ENCODE peak calls at places on chromosomes 16 and 17, in eight cellular contexts. One of them, this sample, is unnamed.
A peak's percentile ranks its signal among the peaks of the same experiment; 100 is the strongest.

GRCh38 chr16:68382296-68382718 is 66.0 kb downstream of the SMPD3 start:
- DNase-seq in lower lobe of right lung: peak; percentile 38
- DNase-seq in stimulated activated naive CD8-positive, alpha-beta T cell treated with anti-CD3 and anti-CD28 coated beads, Interleukin-15, Interleukin-2, amounts not matched to agents 100 U/mL and 50 U/mL, for 24 hours: peak; percentile 33
- DNase-seq in PC-3: no peak
- DNase-seq in stimulated activated CD4-positive, alpha-beta T cell treated with anti-CD3 and anti-CD28 coated beads, TNF-alpha, amount 100 ng/mL, for 1 hour: no peak
- DNase-seq in NCI-H1436: no peak
- DNase-seq in left lung: peak; percentile 67
- DNase-seq in NCI-H748 treated with DMSO at 0.1 percent for 48 hours: no peak
- DNase-seq in this sample: no peak

GRCh38 chr17:37828313-37829124 is 83.7 kb upstream of the HNF1B start:
- DNase-seq in PC-3: peak; percentile 5
- DNase-seq in lower lobe of right lung: no peak
- DNase-seq in NCI-H1436: no peak
- DNase-seq in stimulated activated CD4-positive, alpha-beta T cell treated with anti-CD3 and anti-CD28 coated beads, TNF-alpha, amount 100 ng/mL, for 1 hour: no peak
- DNase-seq in stimulated activated naive CD8-positive, alpha-beta T cell treated with anti-CD3 and anti-CD28 coated beads, Interleukin-15, Interleukin-2, amounts not matched to agents 100 U/mL and 50 U/mL, for 24 hours: no peak
- DNase-seq in left lung: no peak
- DNase-seq in NCI-H748 treated with DMSO at 0.1 percent for 48 hours: no peak
- DNase-seq in this sample: no peak

GRCh38 chr17:9024497-9024896 is 3.2 kb downstream of the NTN1 start:
- DNase-seq in stimulated activated naive CD8-positive, alpha-beta T cell treated with anti-CD3 and anti-CD28 coated beads, Interleukin-15, Interleukin-2, amounts not matched to agents 100 U/mL and 50 U/mL, for 24 hours: no peak
- DNase-seq in lower lobe of right lung: no peak
- DNase-seq in NCI-H748 treated with DMSO at 0.1 percent for 48 hours: no peak
- DNase-seq in PC-3: no peak
- DNase-seq in stimulated activated CD4-positive, alpha-beta T cell treated with anti-CD3 and anti-CD28 coated beads, TNF-alpha, amount 100 ng/mL, for 1 hour: no peak
- DNase-seq in left lung: no peak
- DNase-seq in NCI-H1436: no peak
- DNase-seq in this sample: no peak

GRCh38 chr17:45160505-45161287 is 979 bp upstream of the HEXIM2 start:
- DNase-seq in stimulated activated CD4-positive, alpha-beta T cell treated with anti-CD3 and anti-CD28 coated beads, TNF-alpha, amount 100 ng/mL, for 1 hour: no peak
- DNase-seq in lower lobe of right lung: peak; percentile 81
- DNase-seq in PC-3: peak; percentile 61
- DNase-seq in NCI-H748 treated with DMSO at 0.1 percent for 48 hours: peak; percentile 15
- DNase-seq in NCI-H1436: peak; percentile 79
- DNase-seq in stimulated activated naive CD8-positive, alpha-beta T cell treated with anti-CD3 and anti-CD28 coated beads, Interleukin-15, Interleukin-2, amounts not matched to agents 100 U/mL and 50 U/mL, for 24 hours: peak; percentile 71
- DNase-seq in left lung: peak; percentile 89
- DNase-seq in this sample: peak; percentile 48

GRCh38 chr16:53433930-53434435 is 288 bp upstream of the RBL2 start:
- DNase-seq in stimulated activated naive CD8-positive, alpha-beta T cell treated with anti-CD3 and anti-CD28 coated beads, Interleukin-15, Interleukin-2, amounts not matched to agents 100 U/mL and 50 U/mL, for 24 hours: no peak
- DNase-seq in NCI-H1436: peak; percentile 38
- DNase-seq in PC-3: peak; percentile 68
- DNase-seq in NCI-H748 treated with DMSO at 0.1 percent for 48 hours: peak; percentile 36
- DNase-seq in left lung: no peak
- DNase-seq in lower lobe of right lung: no peak
- DNase-seq in stimulated activated CD4-positive, alpha-beta T cell treated with anti-CD3 and anti-CD28 coated beads, TNF-alpha, amount 100 ng/mL, for 1 hour: peak; percentile 52
- DNase-seq in this sample: no peak

GRCh38 chr17:54771409-54771808 is 129.2 kb upstream of the TOM1L1 start:
- DNase-seq in lower lobe of right lung: no peak
- DNase-seq in stimulated activated naive CD8-positive, alpha-beta T cell treated with anti-CD3 and anti-CD28 coated beads, Interleukin-15, Interleukin-2, amounts not matched to agents 100 U/mL and 50 U/mL, for 24 hours: no peak
- DNase-seq in NCI-H1436: no peak
- DNase-seq in left lung: no peak
- DNase-seq in stimulated activated CD4-positive, alpha-beta T cell treated with anti-CD3 and anti-CD28 coated beads, TNF-alpha, amount 100 ng/mL, for 1 hour: no peak
- DNase-seq in NCI-H748 treated with DMSO at 0.1 percent for 48 hours: no peak
- DNase-seq in PC-3: no peak
- DNase-seq in this sample: no peak

GRCh38 chr16:67141391-67141790 is 9.4 kb downstream of the B3GNT9 start:
- DNase-seq in stimulated activated CD4-positive, alpha-beta T cell treated with anti-CD3 and anti-CD28 coated beads, TNF-alpha, amount 100 ng/mL, for 1 hour: no peak
- DNase-seq in NCI-H748 treated with DMSO at 0.1 percent for 48 hours: no peak
- DNase-seq in lower lobe of right lung: no peak
- DNase-seq in PC-3: no peak
- DNase-seq in NCI-H1436: no peak
- DNase-seq in stimulated activated naive CD8-positive, alpha-beta T cell treated with anti-CD3 and anti-CD28 coated beads, Interleukin-15, Interleukin-2, amounts not matched to agents 100 U/mL and 50 U/mL, for 24 hours: no peak
- DNase-seq in left lung: peak; percentile 59
- DNase-seq in this sample: no peak

GRCh38 chr16:3259829-3260228 is 3.4 kb upstream of the MEFV start:
- DNase-seq in lower lobe of right lung: no peak
- DNase-seq in left lung: no peak
- DNase-seq in stimulated activated CD4-positive, alpha-beta T cell treated with anti-CD3 and anti-CD28 coated beads, TNF-alpha, amount 100 ng/mL, for 1 hour: no peak
- DNase-seq in PC-3: no peak
- DNase-seq in stimulated activated naive CD8-positive, alpha-beta T cell treated with anti-CD3 and anti-CD28 coated beads, Interleukin-15, Interleukin-2, amounts not matched to agents 100 U/mL and 50 U/mL, for 24 hours: no peak
- DNase-seq in NCI-H748 treated with DMSO at 0.1 percent for 48 hours: no peak
- DNase-seq in NCI-H1436: no peak
- DNase-seq in this sample: no peak

GRCh38 chr16:66326995-66327513 is 39.4 kb upstream of the CDH5 start:
- DNase-seq in lower lobe of right lung: no peak
- DNase-seq in stimulated activated naive CD8-positive, alpha-beta T cell treated with anti-CD3 and anti-CD28 coated beads, Interleukin-15, Interleukin-2, amounts not matched to agents 100 U/mL and 50 U/mL, for 24 hours: no peak
- DNase-seq in PC-3: no peak
- DNase-seq in NCI-H748 treated with DMSO at 0.1 percent for 48 hours: peak; percentile 62
- DNase-seq in stimulated activated CD4-positive, alpha-beta T cell treated with anti-CD3 and anti-CD28 coated beads, TNF-alpha, amount 100 ng/mL, for 1 hour: no peak
- DNase-seq in NCI-H1436: peak; percentile 50
- DNase-seq in left lung: no peak
- DNase-seq in this sample: no peak

GRCh38 chr16:75229172-75230031 is 10.6 kb downstream of the CTRB1 start:
- DNase-seq in stimulated activated CD4-positive, alpha-beta T cell treated with anti-CD3 and anti-CD28 coated beads, TNF-alpha, amount 100 ng/mL, for 1 hour: no peak
- DNase-seq in PC-3: no peak
- DNase-seq in NCI-H748 treated with DMSO at 0.1 percent for 48 hours: no peak
- DNase-seq in left lung: peak; percentile 77
- DNase-seq in lower lobe of right lung: no peak
- DNase-seq in NCI-H1436: no peak
- DNase-seq in stimulated activated naive CD8-positive, alpha-beta T cell treated with anti-CD3 and anti-CD28 coated beads, Interleukin-15, Interleukin-2, amounts not matched to agents 100 U/mL and 50 U/mL, for 24 hours: no peak
- DNase-seq in this sample: no peak

GRCh38 chr17:62631086-62631935 is 3.8 kb downstream of the MRC2 start:
- DNase-seq in lower lobe of right lung: no peak
- DNase-seq in left lung: no peak
- DNase-seq in stimulated activated naive CD8-positive, alpha-beta T cell treated with anti-CD3 and anti-CD28 coated beads, Interleukin-15, Interleukin-2, amounts not matched to agents 100 U/mL and 50 U/mL, for 24 hours: no peak
- DNase-seq in PC-3: no peak
- DNase-seq in NCI-H748 treated with DMSO at 0.1 percent for 48 hours: no peak
- DNase-seq in stimulated activated CD4-positive, alpha-beta T cell treated with anti-CD3 and anti-CD28 coated beads, TNF-alpha, amount 100 ng/mL, for 1 hour: no peak
- DNase-seq in NCI-H1436: no peak
- DNase-seq in this sample: no peak

GRCh38 chr16:73405851-73406250 is 357.9 kb upstream of the ZFHX3 start:
- DNase-seq in left lung: no peak
- DNase-seq in PC-3: no peak
- DNase-seq in NCI-H1436: no peak
- DNase-seq in lower lobe of right lung: no peak
- DNase-seq in stimulated activated naive CD8-positive, alpha-beta T cell treated with anti-CD3 and anti-CD28 coated beads, Interleukin-15, Interleukin-2, amounts not matched to agents 100 U/mL and 50 U/mL, for 24 hours: no peak
- DNase-seq in NCI-H748 treated with DMSO at 0.1 percent for 48 hours: no peak
- DNase-seq in stimulated activated CD4-positive, alpha-beta T cell treated with anti-CD3 and anti-CD28 coated beads, TNF-alpha, amount 100 ng/mL, for 1 hour: no peak
- DNase-seq in this sample: no peak

GRCh38 chr17:82536220-82537201 is 17.0 kb downstream of the FOXK2 start:
- DNase-seq in PC-3: peak; percentile 36
- DNase-seq in stimulated activated naive CD8-positive, alpha-beta T cell treated with anti-CD3 and anti-CD28 coated beads, Interleukin-15, Interleukin-2, amounts not matched to agents 100 U/mL and 50 U/mL, for 24 hours: no peak
- DNase-seq in NCI-H748 treated with DMSO at 0.1 percent for 48 hours: no peak
- DNase-seq in NCI-H1436: no peak
- DNase-seq in lower lobe of right lung: peak; percentile 67
- DNase-seq in left lung: peak; percentile 15
- DNase-seq in stimulated activated CD4-positive, alpha-beta T cell treated with anti-CD3 and anti-CD28 coated beads, TNF-alpha, amount 100 ng/mL, for 1 hour: no peak
- DNase-seq in this sample: no peak

GRCh38 chr16:1034230-1035065 is 38.1 kb upstream of the SSTR5 start:
- DNase-seq in NCI-H748 treated with DMSO at 0.1 percent for 48 hours: no peak
- DNase-seq in PC-3: no peak
- DNase-seq in stimulated activated naive CD8-positive, alpha-beta T cell treated with anti-CD3 and anti-CD28 coated beads, Interleukin-15, Interleukin-2, amounts not matched to agents 100 U/mL and 50 U/mL, for 24 hours: no peak
- DNase-seq in lower lobe of right lung: no peak
- DNase-seq in stimulated activated CD4-positive, alpha-beta T cell treated with anti-CD3 and anti-CD28 coated beads, TNF-alpha, amount 100 ng/mL, for 1 hour: no peak
- DNase-seq in NCI-H1436: no peak
- DNase-seq in left lung: no peak
- DNase-seq in this sample: no peak

GRCh38 chr16:84042308-84042878 is at the start of gene SLC38A8:
- DNase-seq in NCI-H748 treated with DMSO at 0.1 percent for 48 hours: no peak
- DNase-seq in stimulated activated naive CD8-positive, alpha-beta T cell treated with anti-CD3 and anti-CD28 coated beads, Interleukin-15, Interleukin-2, amounts not matched to agents 100 U/mL and 50 U/mL, for 24 hours: no peak
- DNase-seq in stimulated activated CD4-positive, alpha-beta T cell treated with anti-CD3 and anti-CD28 coated beads, TNF-alpha, amount 100 ng/mL, for 1 hour: no peak
- DNase-seq in lower lobe of right lung: no peak
- DNase-seq in left lung: no peak
- DNase-seq in NCI-H1436: no peak
- DNase-seq in PC-3: no peak
- DNase-seq in this sample: no peak

GRCh38 chr16:27232061-27232841 is 28.9 kb downstream of the KDM8 start:
- DNase-seq in left lung: no peak
- DNase-seq in NCI-H1436: no peak
- DNase-seq in PC-3: no peak
- DNase-seq in NCI-H748 treated with DMSO at 0.1 percent for 48 hours: no peak
- DNase-seq in lower lobe of right lung: peak; percentile 50
- DNase-seq in stimulated activated CD4-positive, alpha-beta T cell treated with anti-CD3 and anti-CD28 coated beads, TNF-alpha, amount 100 ng/mL, for 1 hour: no peak
- DNase-seq in stimulated activated naive CD8-positive, alpha-beta T cell treated with anti-CD3 and anti-CD28 coated beads, Interleukin-15, Interleukin-2, amounts not matched to agents 100 U/mL and 50 U/mL, for 24 hours: peak; percentile 73
- DNase-seq in this sample: no peak

GRCh38 chr17:66300956-66301355 is 1.5 kb upstream of the PRKCA start:
- DNase-seq in stimulated activated naive CD8-positive, alpha-beta T cell treated with anti-CD3 and anti-CD28 coated beads, Interleukin-15, Interleukin-2, amounts not matched to agents 100 U/mL and 50 U/mL, for 24 hours: no peak
- DNase-seq in NCI-H748 treated with DMSO at 0.1 percent for 48 hours: no peak
- DNase-seq in lower lobe of right lung: no peak
- DNase-seq in NCI-H1436: no peak
- DNase-seq in PC-3: no peak
- DNase-seq in stimulated activated CD4-positive, alpha-beta T cell treated with anti-CD3 and anti-CD28 coated beads, TNF-alpha, amount 100 ng/mL, for 1 hour: no peak
- DNase-seq in left lung: no peak
- DNase-seq in this sample: no peak

GRCh38 chr16:30030841-30031413 is at the start of gene TLCD3B:
- DNase-seq in stimulated activated naive CD8-positive, alpha-beta T cell treated with anti-CD3 and anti-CD28 coated beads, Interleukin-15, Interleukin-2, amounts not matched to agents 100 U/mL and 50 U/mL, for 24 hours: no peak
- DNase-seq in stimulated activated CD4-positive, alpha-beta T cell treated with anti-CD3 and anti-CD28 coated beads, TNF-alpha, amount 100 ng/mL, for 1 hour: no peak
- DNase-seq in NCI-H1436: peak; percentile 32
- DNase-seq in left lung: peak; percentile 76
- DNase-seq in NCI-H748 treated with DMSO at 0.1 percent for 48 hours: no peak
- DNase-seq in lower lobe of right lung: no peak
- DNase-seq in PC-3: no peak
- DNase-seq in this sample: no peak

GRCh38 chr16:89822188-89823086 is 5.8 kb upstream of the SPIRE2 start:
- DNase-seq in left lung: peak; percentile 60
- DNase-seq in stimulated activated CD4-positive, alpha-beta T cell treated with anti-CD3 and anti-CD28 coated beads, TNF-alpha, amount 100 ng/mL, for 1 hour: no peak
- DNase-seq in stimulated activated naive CD8-positive, alpha-beta T cell treated with anti-CD3 and anti-CD28 coated beads, Interleukin-15, Interleukin-2, amounts not matched to agents 100 U/mL and 50 U/mL, for 24 hours: no peak
- DNase-seq in NCI-H1436: peak; percentile 9
- DNase-seq in lower lobe of right lung: no peak
- DNase-seq in NCI-H748 treated with DMSO at 0.1 percent for 48 hours: peak; percentile 10
- DNase-seq in PC-3: no peak
- DNase-seq in this sample: no peak

GRCh38 chr17:16406742-16407674 is 8.4 kb upstream of the TRPV2 start:
- DNase-seq in lower lobe of right lung: peak; percentile 61
- DNase-seq in PC-3: peak; percentile 39
- DNase-seq in NCI-H748 treated with DMSO at 0.1 percent for 48 hours: no peak
- DNase-seq in NCI-H1436: peak; percentile 56
- DNase-seq in left lung: peak; percentile 77
- DNase-seq in stimulated activated naive CD8-positive, alpha-beta T cell treated with anti-CD3 and anti-CD28 coated beads, Interleukin-15, Interleukin-2, amounts not matched to agents 100 U/mL and 50 U/mL, for 24 hours: no peak
- DNase-seq in stimulated activated CD4-positive, alpha-beta T cell treated with anti-CD3 and anti-CD28 coated beads, TNF-alpha, amount 100 ng/mL, for 1 hour: no peak
- DNase-seq in this sample: no peak

GRCh38 chr17:1164935-1165556 is 14.7 kb downstream of the ABR start:
- DNase-seq in stimulated activated CD4-positive, alpha-beta T cell treated with anti-CD3 and anti-CD28 coated beads, TNF-alpha, amount 100 ng/mL, for 1 hour: no peak
- DNase-seq in NCI-H748 treated with DMSO at 0.1 percent for 48 hours: no peak
- DNase-seq in left lung: no peak
- DNase-seq in NCI-H1436: no peak
- DNase-seq in lower lobe of right lung: no peak
- DNase-seq in PC-3: no peak
- DNase-seq in stimulated activated naive CD8-positive, alpha-beta T cell treated with anti-CD3 and anti-CD28 coated beads, Interleukin-15, Interleukin-2, amounts not matched to agents 100 U/mL and 50 U/mL, for 24 hours: no peak
- DNase-seq in this sample: no peak

GRCh38 chr16:9395958-9396359 is 304.5 kb downstream of the HAPSTR1 start:
- DNase-seq in NCI-H748 treated with DMSO at 0.1 percent for 48 hours: peak; percentile 50
- DNase-seq in NCI-H1436: no peak
- DNase-seq in stimulated activated naive CD8-positive, alpha-beta T cell treated with anti-CD3 and anti-CD28 coated beads, Interleukin-15, Interleukin-2, amounts not matched to agents 100 U/mL and 50 U/mL, for 24 hours: no peak
- DNase-seq in lower lobe of right lung: no peak
- DNase-seq in stimulated activated CD4-positive, alpha-beta T cell treated with anti-CD3 and anti-CD28 coated beads, TNF-alpha, amount 100 ng/mL, for 1 hour: no peak
- DNase-seq in left lung: no peak
- DNase-seq in PC-3: no peak
- DNase-seq in this sample: no peak

GRCh38 chr17:9517396-9517795 is 58.2 kb downstream of the STX8 start:
- DNase-seq in PC-3: no peak
- DNase-seq in NCI-H748 treated with DMSO at 0.1 percent for 48 hours: no peak
- DNase-seq in lower lobe of right lung: no peak
- DNase-seq in NCI-H1436: no peak
- DNase-seq in stimulated activated naive CD8-positive, alpha-beta T cell treated with anti-CD3 and anti-CD28 coated beads, Interleukin-15, Interleukin-2, amounts not matched to agents 100 U/mL and 50 U/mL, for 24 hours: no peak
- DNase-seq in left lung: no peak
- DNase-seq in stimulated activated CD4-positive, alpha-beta T cell treated with anti-CD3 and anti-CD28 coated beads, TNF-alpha, amount 100 ng/mL, for 1 hour: no peak
- DNase-seq in this sample: no peak

GRCh38 chr16:58461056-58461455 is 38.9 kb upstream of the NDRG4 start:
- DNase-seq in NCI-H748 treated with DMSO at 0.1 percent for 48 hours: no peak
- DNase-seq in lower lobe of right lung: no peak
- DNase-seq in PC-3: peak; percentile 73
- DNase-seq in stimulated activated CD4-positive, alpha-beta T cell treated with anti-CD3 and anti-CD28 coated beads, TNF-alpha, amount 100 ng/mL, for 1 hour: no peak
- DNase-seq in stimulated activated naive CD8-positive, alpha-beta T cell treated with anti-CD3 and anti-CD28 coated beads, Interleukin-15, Interleukin-2, amounts not matched to agents 100 U/mL and 50 U/mL, for 24 hours: no peak
- DNase-seq in left lung: no peak
- DNase-seq in NCI-H1436: no peak
- DNase-seq in this sample: no peak

GRCh38 chr17:77849203-77849602 is 109.3 kb upstream of the TNRC6C start:
- DNase-seq in stimulated activated CD4-positive, alpha-beta T cell treated with anti-CD3 and anti-CD28 coated beads, TNF-alpha, amount 100 ng/mL, for 1 hour: no peak
- DNase-seq in NCI-H748 treated with DMSO at 0.1 percent for 48 hours: no peak
- DNase-seq in stimulated activated naive CD8-positive, alpha-beta T cell treated with anti-CD3 and anti-CD28 coated beads, Interleukin-15, Interleukin-2, amounts not matched to agents 100 U/mL and 50 U/mL, for 24 hours: no peak
- DNase-seq in NCI-H1436: no peak
- DNase-seq in left lung: no peak
- DNase-seq in PC-3: no peak
- DNase-seq in lower lobe of right lung: no peak
- DNase-seq in this sample: no peak

GRCh38 chr17:27488263-27488662 is 32.0 kb downstream of the KSR1 start:
- DNase-seq in NCI-H1436: no peak
- DNase-seq in NCI-H748 treated with DMSO at 0.1 percent for 48 hours: no peak
- DNase-seq in PC-3: no peak
- DNase-seq in lower lobe of right lung: no peak
- DNase-seq in stimulated activated CD4-positive, alpha-beta T cell treated with anti-CD3 and anti-CD28 coated beads, TNF-alpha, amount 100 ng/mL, for 1 hour: no peak
- DNase-seq in stimulated activated naive CD8-positive, alpha-beta T cell treated with anti-CD3 and anti-CD28 coated beads, Interleukin-15, Interleukin-2, amounts not matched to agents 100 U/mL and 50 U/mL, for 24 hours: no peak
- DNase-seq in left lung: no peak
- DNase-seq in this sample: no peak

This sample was measured in effector CD8-positive, alpha-beta T cell.